ENCODE peak calls at places on chromosomes 2 and 18, in ten cellular contexts. One of them, this sample, is unnamed. For H3K27me3, the result is how much of the 10 kb centered on the place peaks cover.

GRCh38 chr18:50447952-50448351 is 73.1 kb downstream of the SKA1 start:
- DNase-seq in AG04450: no peak
- DNase-seq in tibial artery: no peak
- DNase-seq in naive thymus-derived CD4-positive, alpha-beta T cell: no peak
- DNase-seq in fibroblast of lung: no peak
- DNase-seq in prostate gland: no peak
- DNase-seq in endodermal cell: no peak
- DNase-seq in esophagus squamous epithelium: no peak
- DNase-seq in stomach: no peak
- DNase-seq in Peyer's patch: no peak
- DNase-seq in this sample: no peak

GRCh38 chr2:100317634-100318033 is 4.7 kb downstream of the LONRF2 start:
- DNase-seq in AG04450: no peak
- DNase-seq in tibial artery: no peak
- DNase-seq in naive thymus-derived CD4-positive, alpha-beta T cell: no peak
- DNase-seq in fibroblast of lung: no peak
- DNase-seq in prostate gland: no peak
- DNase-seq in endodermal cell: no peak
- DNase-seq in esophagus squamous epithelium: no peak
- DNase-seq in stomach: no peak
- DNase-seq in Peyer's patch: no peak
- DNase-seq in this sample: no peak

GRCh38 chr2:143885461-143885860 is 634.5 kb downstream of the ZEB2 start:
- DNase-seq in AG04450: no peak
- DNase-seq in tibial artery: no peak
- DNase-seq in naive thymus-derived CD4-positive, alpha-beta T cell: no peak
- DNase-seq in fibroblast of lung: peak
- DNase-seq in prostate gland: no peak
- DNase-seq in endodermal cell: no peak
- DNase-seq in esophagus squamous epithelium: no peak
- DNase-seq in stomach: no peak
- DNase-seq in Peyer's patch: no peak
- DNase-seq in this sample: no peak

GRCh38 chr18:46291149-46291548 is 187.0 kb downstream of the HAUS1 start:
- DNase-seq in AG04450: no peak
- DNase-seq in tibial artery: no peak
- DNase-seq in naive thymus-derived CD4-positive, alpha-beta T cell: no peak
- DNase-seq in fibroblast of lung: no peak
- DNase-seq in prostate gland: no peak
- DNase-seq in endodermal cell: no peak
- DNase-seq in esophagus squamous epithelium: no peak
- DNase-seq in stomach: no peak
- DNase-seq in Peyer's patch: peak
- DNase-seq in this sample: peak

GRCh38 chr2:3076848-3077735 is 300.5 kb downstream of the EIPR1 start:
- DNase-seq in AG04450: no peak
- DNase-seq in tibial artery: no peak
- DNase-seq in naive thymus-derived CD4-positive, alpha-beta T cell: no peak
- DNase-seq in fibroblast of lung: no peak
- DNase-seq in prostate gland: no peak
- DNase-seq in endodermal cell: peak
- DNase-seq in esophagus squamous epithelium: no peak
- DNase-seq in stomach: no peak
- DNase-seq in Peyer's patch: no peak
- DNase-seq in this sample: no peak

GRCh38 chr2:168814939-168815907 is 12.8 kb downstream of the NOSTRIN start:
- DNase-seq in AG04450: no peak
- DNase-seq in tibial artery: no peak
- DNase-seq in naive thymus-derived CD4-positive, alpha-beta T cell: no peak
- DNase-seq in fibroblast of lung: peak
- DNase-seq in prostate gland: no peak
- DNase-seq in endodermal cell: no peak
- DNase-seq in esophagus squamous epithelium: no peak
- DNase-seq in stomach: no peak
- DNase-seq in Peyer's patch: no peak
- DNase-seq in this sample: no peak

GRCh38 chr2:233164117-233164516 is 87.4 kb upstream of the ATG16L1 start:
- DNase-seq in AG04450: no peak
- DNase-seq in tibial artery: no peak
- DNase-seq in naive thymus-derived CD4-positive, alpha-beta T cell: no peak
- DNase-seq in fibroblast of lung: no peak
- DNase-seq in prostate gland: no peak
- DNase-seq in endodermal cell: no peak
- DNase-seq in esophagus squamous epithelium: no peak
- DNase-seq in stomach: no peak
- DNase-seq in Peyer's patch: no peak
- DNase-seq in this sample: no peak

GRCh38 chr2:47028846-47029560 is 113.4 kb upstream of the MCFD2 start:
- DNase-seq in AG04450: no peak
- DNase-seq in tibial artery: no peak
- DNase-seq in naive thymus-derived CD4-positive, alpha-beta T cell: no peak
- DNase-seq in fibroblast of lung: no peak
- DNase-seq in prostate gland: no peak
- DNase-seq in endodermal cell: no peak
- DNase-seq in esophagus squamous epithelium: no peak
- DNase-seq in stomach: no peak
- DNase-seq in Peyer's patch: no peak
- DNase-seq in this sample: no peak

GRCh38 chr2:40400336-40400953 is 51.4 kb downstream of the SLC8A1 start:
- DNase-seq in AG04450: no peak
- DNase-seq in tibial artery: no peak
- DNase-seq in naive thymus-derived CD4-positive, alpha-beta T cell: no peak
- DNase-seq in fibroblast of lung: peak
- DNase-seq in prostate gland: no peak
- DNase-seq in endodermal cell: no peak
- DNase-seq in esophagus squamous epithelium: no peak
- DNase-seq in stomach: no peak
- DNase-seq in Peyer's patch: no peak
- DNase-seq in this sample: no peak

GRCh38 chr2:66455490-66455889 is 20.6 kb downstream of the MEIS1 start:
- DNase-seq in AG04450: no peak
- DNase-seq in tibial artery: no peak
- DNase-seq in naive thymus-derived CD4-positive, alpha-beta T cell: no peak
- DNase-seq in fibroblast of lung: no peak
- DNase-seq in prostate gland: no peak
- DNase-seq in endodermal cell: no peak
- DNase-seq in esophagus squamous epithelium: no peak
- DNase-seq in stomach: no peak
- DNase-seq in Peyer's patch: no peak
- DNase-seq in this sample: no peak

GRCh38 chr18:22667616-22668422 is 250.1 kb upstream of the CTAGE1 start:
- DNase-seq in AG04450: peak
- DNase-seq in tibial artery: no peak
- DNase-seq in naive thymus-derived CD4-positive, alpha-beta T cell: no peak
- DNase-seq in fibroblast of lung: peak
- DNase-seq in prostate gland: no peak
- DNase-seq in endodermal cell: no peak
- DNase-seq in esophagus squamous epithelium: no peak
- DNase-seq in stomach: no peak
- DNase-seq in Peyer's patch: no peak
- DNase-seq in this sample: no peak

GRCh38 chr2:45669109-45669508 is 17.6 kb downstream of the PRKCE start:
- DNase-seq in AG04450: no peak
- DNase-seq in tibial artery: no peak
- DNase-seq in naive thymus-derived CD4-positive, alpha-beta T cell: no peak
- DNase-seq in fibroblast of lung: peak
- DNase-seq in prostate gland: no peak
- DNase-seq in endodermal cell: no peak
- DNase-seq in esophagus squamous epithelium: no peak
- DNase-seq in stomach: no peak
- DNase-seq in Peyer's patch: no peak
- DNase-seq in this sample: no peak

GRCh38 chr2:56313541-56313940 is 129.8 kb downstream of the CCDC85A start:
- DNase-seq in AG04450: no peak
- DNase-seq in tibial artery: no peak
- DNase-seq in naive thymus-derived CD4-positive, alpha-beta T cell: no peak
- DNase-seq in fibroblast of lung: no peak
- DNase-seq in prostate gland: no peak
- DNase-seq in endodermal cell: no peak
- DNase-seq in esophagus squamous epithelium: no peak
- DNase-seq in stomach: no peak
- DNase-seq in Peyer's patch: no peak
- DNase-seq in this sample: no peak

GRCh38 chr2:68971591-68972231 is 2.7 kb upstream of the GKN1 start:
- DNase-seq in AG04450: peak
- DNase-seq in tibial artery: no peak
- DNase-seq in naive thymus-derived CD4-positive, alpha-beta T cell: no peak
- DNase-seq in fibroblast of lung: peak
- DNase-seq in prostate gland: no peak
- DNase-seq in endodermal cell: no peak
- DNase-seq in esophagus squamous epithelium: no peak
- DNase-seq in stomach: peak
- DNase-seq in Peyer's patch: no peak
- DNase-seq in this sample: no peak

GRCh38 chr2:46504685-46505559 is 25.6 kb downstream of the TMEM247 start:
- DNase-seq in AG04450: no peak
- DNase-seq in tibial artery: no peak
- DNase-seq in naive thymus-derived CD4-positive, alpha-beta T cell: no peak
- DNase-seq in fibroblast of lung: no peak
- DNase-seq in prostate gland: no peak
- DNase-seq in endodermal cell: no peak
- DNase-seq in esophagus squamous epithelium: no peak
- DNase-seq in stomach: no peak
- DNase-seq in Peyer's patch: no peak
- DNase-seq in this sample: no peak

GRCh38 chr2:85728883-85729824 is 24.6 kb upstream of the ATOH8 start:
- DNase-seq in AG04450: no peak
- DNase-seq in tibial artery: peak
- DNase-seq in naive thymus-derived CD4-positive, alpha-beta T cell: peak
- DNase-seq in fibroblast of lung: peak
- DNase-seq in prostate gland: peak
- DNase-seq in endodermal cell: peak
- DNase-seq in esophagus squamous epithelium: no peak
- DNase-seq in stomach: peak
- DNase-seq in Peyer's patch: peak
- DNase-seq in this sample: peak

GRCh38 chr2:176173679-176174381 is 14.6 kb upstream of the HOXD1 start:
- DNase-seq in AG04450: no peak
- DNase-seq in tibial artery: no peak
- DNase-seq in naive thymus-derived CD4-positive, alpha-beta T cell: no peak
- DNase-seq in fibroblast of lung: peak
- DNase-seq in prostate gland: no peak
- DNase-seq in endodermal cell: no peak
- DNase-seq in esophagus squamous epithelium: no peak
- DNase-seq in stomach: no peak
- DNase-seq in Peyer's patch: no peak
- DNase-seq in this sample: no peak
- H3K27me3 ChIP-seq in AG04450: half or more
- H3K27me3 ChIP-seq in tibial artery: half or more
- H3K27me3 ChIP-seq in naive thymus-derived CD4-positive, alpha-beta T cell: half or more
- H3K27me3 ChIP-seq in fibroblast of lung: half or more
- H3K27me3 ChIP-seq in prostate gland: under half
- H3K27me3 ChIP-seq in endodermal cell: half or more
- H3K27me3 ChIP-seq in esophagus squamous epithelium: under half
- H3K27me3 ChIP-seq in stomach: half or more
- H3K27me3 ChIP-seq in Peyer's patch: under half
- H3K27me3 ChIP-seq in this sample: under half

GRCh38 chr18:10797882-10798281 is 272.1 kb downstream of the NAPG start:
- DNase-seq in AG04450: no peak
- DNase-seq in tibial artery: no peak
- DNase-seq in naive thymus-derived CD4-positive, alpha-beta T cell: no peak
- DNase-seq in fibroblast of lung: no peak
- DNase-seq in prostate gland: no peak
- DNase-seq in endodermal cell: peak
- DNase-seq in esophagus squamous epithelium: no peak
- DNase-seq in stomach: no peak
- DNase-seq in Peyer's patch: no peak
- DNase-seq in this sample: no peak

GRCh38 chr18:10794771-10795170 is 268.9 kb downstream of the NAPG start:
- DNase-seq in AG04450: no peak
- DNase-seq in tibial artery: no peak
- DNase-seq in naive thymus-derived CD4-positive, alpha-beta T cell: no peak
- DNase-seq in fibroblast of lung: no peak
- DNase-seq in prostate gland: no peak
- DNase-seq in endodermal cell: no peak
- DNase-seq in esophagus squamous epithelium: no peak
- DNase-seq in stomach: no peak
- DNase-seq in Peyer's patch: no peak
- DNase-seq in this sample: no peak

GRCh38 chr18:10793730-10794370 is 268.0 kb downstream of the NAPG start:
- DNase-seq in AG04450: no peak
- DNase-seq in tibial artery: no peak
- DNase-seq in naive thymus-derived CD4-positive, alpha-beta T cell: no peak
- DNase-seq in fibroblast of lung: no peak
- DNase-seq in prostate gland: no peak
- DNase-seq in endodermal cell: no peak
- DNase-seq in esophagus squamous epithelium: no peak
- DNase-seq in stomach: no peak
- DNase-seq in Peyer's patch: no peak
- DNase-seq in this sample: no peak

GRCh38 chr18:10798727-10799435 is 273.1 kb downstream of the NAPG start:
- DNase-seq in AG04450: no peak
- DNase-seq in tibial artery: no peak
- DNase-seq in naive thymus-derived CD4-positive, alpha-beta T cell: no peak
- DNase-seq in fibroblast of lung: peak
- DNase-seq in prostate gland: no peak
- DNase-seq in endodermal cell: no peak
- DNase-seq in esophagus squamous epithelium: no peak
- DNase-seq in stomach: no peak
- DNase-seq in Peyer's patch: no peak
- DNase-seq in this sample: no peak
- H3K27ac ChIP-seq in AG04450: no peak
- H3K27ac ChIP-seq in tibial artery: no peak
- H3K27ac ChIP-seq in naive thymus-derived CD4-positive, alpha-beta T cell: no peak
- H3K27ac ChIP-seq in fibroblast of lung: no peak
- H3K27ac ChIP-seq in prostate gland: no peak
- H3K27ac ChIP-seq in endodermal cell: no peak
- H3K27ac ChIP-seq in esophagus squamous epithelium: peak
- H3K27ac ChIP-seq in stomach: no peak
- H3K27ac ChIP-seq in Peyer's patch: no peak
- H3K27ac ChIP-seq in this sample: no peak

DNA sequence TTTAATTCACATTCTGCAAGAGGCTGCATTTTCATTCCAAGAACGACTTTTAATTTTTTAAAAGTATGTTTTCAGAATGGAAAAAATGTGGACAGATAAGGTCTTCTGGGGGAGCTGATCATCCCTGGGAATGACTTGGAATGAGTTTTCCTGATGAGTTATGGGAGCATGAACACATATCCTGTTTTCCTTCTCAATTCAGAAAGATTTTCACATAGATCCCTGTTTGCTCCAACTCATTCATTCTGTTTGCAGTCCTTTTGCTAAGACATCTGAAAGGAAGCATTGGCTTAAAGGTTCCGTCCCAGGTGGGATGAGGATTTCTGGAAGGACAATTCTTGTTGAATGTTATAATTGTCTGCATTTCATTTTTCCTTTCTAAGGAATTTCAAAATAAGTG is 281.6 kb upstream of the TCF4 start:
- DNase-seq in AG04450: no peak
- DNase-seq in tibial artery: no peak
- DNase-seq in naive thymus-derived CD4-positive, alpha-beta T cell: no peak
- DNase-seq in fibroblast of lung: no peak
- DNase-seq in prostate gland: no peak
- DNase-seq in endodermal cell: no peak
- DNase-seq in esophagus squamous epithelium: no peak
- DNase-seq in stomach: no peak
- DNase-seq in Peyer's patch: no peak
- DNase-seq in this sample: no peak
- H3K4me3 ChIP-seq in AG04450: no peak
- H3K4me3 ChIP-seq in tibial artery: no peak
- H3K4me3 ChIP-seq in naive thymus-derived CD4-positive, alpha-beta T cell: no peak
- H3K4me3 ChIP-seq in fibroblast of lung: no peak
- H3K4me3 ChIP-seq in prostate gland: no peak
- H3K4me3 ChIP-seq in endodermal cell: no peak
- H3K4me3 ChIP-seq in esophagus squamous epithelium: no peak
- H3K4me3 ChIP-seq in stomach: no peak
- H3K4me3 ChIP-seq in Peyer's patch: no peak
- H3K4me3 ChIP-seq in this sample: no peak

GRCh38 chr2:44010266-44010665 is 14.5 kb upstream of the LRPPRC start:
- DNase-seq in AG04450: no peak
- DNase-seq in tibial artery: no peak
- DNase-seq in naive thymus-derived CD4-positive, alpha-beta T cell: no peak
- DNase-seq in fibroblast of lung: peak
- DNase-seq in prostate gland: no peak
- DNase-seq in endodermal cell: no peak
- DNase-seq in esophagus squamous epithelium: no peak
- DNase-seq in stomach: no peak
- DNase-seq in Peyer's patch: no peak
- DNase-seq in this sample: no peak
- H3K27me3 ChIP-seq in AG04450: under half
- H3K27me3 ChIP-seq in tibial artery: under half
- H3K27me3 ChIP-seq in naive thymus-derived CD4-positive, alpha-beta T cell: under half
- H3K27me3 ChIP-seq in fibroblast of lung: under half
- H3K27me3 ChIP-seq in prostate gland: under half
- H3K27me3 ChIP-seq in endodermal cell: under half
- H3K27me3 ChIP-seq in esophagus squamous epithelium: under half
- H3K27me3 ChIP-seq in stomach: under half
- H3K27me3 ChIP-seq in Peyer's patch: under half
- H3K27me3 ChIP-seq in this sample: under half